ENCODE peak calls at places on chromosomes 2 and 18, in ten cellular contexts. U is endothelial cell of umbilical vein, E is uterus, O is GM12892, Z is NB4, A is tibial nerve, Y is spleen, R is HCT116, F is right lobe of liver, Q is IMR-90. V is an unnamed sample.

GRCh38 chr18:63213331-63213900 is 106.2 kb downstream of the BCL2 start:
- DNase-seq in U (no peak), E (no peak), O (no peak), Z (peak), A (no peak), Y (no peak), R (no peak), F (no peak), Q (no peak), V (peak)

GRCh38 chr2:72181616-72182015 is 34.0 kb upstream of the CYP26B1 start:
- DNase-seq in U (no peak), E (no peak), O (no peak), Z (no peak), A (no peak), Y (no peak), R (no peak), F (no peak), Q (no peak), V (no peak)

GRCh38 chr2:11388262-11389047 is 44.0 kb upstream of the ROCK2 start:
- DNase-seq in U (no peak), E (no peak), O (no peak), Z (no peak), A (no peak), Y (no peak), R (no peak), F (no peak), Q (no peak), V (no peak)

GRCh38 chr18:48761582-48761981 is 189.2 kb downstream of the SMAD7 start:
- DNase-seq in U (no peak), E (no peak), O (no peak), Z (no peak), A (no peak), Y (no peak), R (no peak), F (no peak), Q (no peak), V (no peak)

GRCh38 chr2:9294764-9295163 is 88.2 kb downstream of the ASAP2 start:
- DNase-seq in U (no peak), E (no peak), O (no peak), Z (no peak), A (no peak), Y (no peak), R (no peak), F (no peak), Q (no peak), V (no peak)

GRCh38 chr2:217743407-217743806 is 259.4 kb downstream of the TNS1 start:
- DNase-seq in U (no peak), E (no peak), O (no peak), Z (no peak), A (no peak), Y (no peak), R (no peak), F (no peak), Q (no peak), V (no peak)

GRCh38 chr2:172253190-172254052 is 150.7 kb upstream of the DLX2 start:
- DNase-seq in U (peak), E (no peak), O (no peak), Z (peak), A (peak), Y (no peak), R (peak), F (no peak), Q (peak), V (no peak)

GRCh38 chr2:218890369-218890768 is 9.7 kb downstream of the WNT10A start:
- DNase-seq in U (no peak), E (no peak), O (no peak), Z (no peak), A (no peak), Y (no peak), R (no peak), F (no peak), Q (no peak), V (no peak)

GRCh38 chr2:57397550-57398360 is 648.9 kb upstream of the VRK2 start:
- DNase-seq in U (no peak), E (no peak), O (no peak), Z (no peak), A (no peak), Y (no peak), R (no peak), F (no peak), Q (no peak), V (no peak)

GRCh38 chr2:42843611-42844010 is 51.2 kb upstream of the HAAO start:
- DNase-seq in U (no peak), E (no peak), O (no peak), Z (no peak), A (no peak), Y (peak), R (no peak), F (no peak), Q (no peak), V (no peak)

GRCh38 chr2:99695856-99696255 is 206.0 kb upstream of the REV1 start:
- DNase-seq in U (no peak), E (no peak), O (no peak), Z (no peak), A (no peak), Y (no peak), R (no peak), F (no peak), Q (no peak), V (no peak)

DNA sequence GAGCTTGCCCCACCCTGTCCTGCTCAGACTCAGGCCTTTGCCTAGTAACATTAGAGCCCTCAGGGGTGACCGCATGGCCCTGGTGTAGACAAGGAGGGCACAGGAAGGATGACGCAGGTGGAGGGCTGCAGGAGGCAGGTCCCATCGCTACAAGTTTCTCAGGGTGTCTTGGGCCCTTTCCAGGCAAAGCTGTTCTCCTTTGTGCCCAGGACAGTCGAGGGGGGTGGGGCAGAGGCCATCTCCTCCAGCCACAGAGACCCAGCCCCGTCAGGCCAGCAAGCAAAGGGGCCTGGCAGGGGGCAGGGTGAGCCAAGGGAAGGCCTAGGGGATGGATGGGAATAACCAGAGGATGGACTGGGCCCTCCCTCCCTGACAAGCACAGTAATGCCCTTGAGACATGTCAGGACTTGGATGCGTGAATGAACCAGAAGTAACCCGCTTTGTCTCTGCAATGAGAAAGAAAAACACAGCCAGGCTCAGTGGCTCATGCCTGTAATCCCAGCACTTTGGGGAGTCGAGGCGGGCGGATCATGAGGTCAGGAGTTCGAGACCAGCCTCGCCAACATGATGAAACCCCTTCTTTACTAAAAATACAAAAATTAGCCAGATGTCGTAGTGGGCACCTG is 6.3 kb downstream of the TCF23 start:
- DNase-seq in U (no peak), E (no peak), O (no peak), Z (no peak), A (no peak), Y (no peak), R (no peak), F (no peak), Q (no peak), V (no peak)
- TF ChIP-seq POLR2A in U (no peak), E (no peak), O (no peak), Z (no peak), A (no peak), Y (no peak), R (no peak), F (no peak), Q (no peak), V (no peak)

DNA sequence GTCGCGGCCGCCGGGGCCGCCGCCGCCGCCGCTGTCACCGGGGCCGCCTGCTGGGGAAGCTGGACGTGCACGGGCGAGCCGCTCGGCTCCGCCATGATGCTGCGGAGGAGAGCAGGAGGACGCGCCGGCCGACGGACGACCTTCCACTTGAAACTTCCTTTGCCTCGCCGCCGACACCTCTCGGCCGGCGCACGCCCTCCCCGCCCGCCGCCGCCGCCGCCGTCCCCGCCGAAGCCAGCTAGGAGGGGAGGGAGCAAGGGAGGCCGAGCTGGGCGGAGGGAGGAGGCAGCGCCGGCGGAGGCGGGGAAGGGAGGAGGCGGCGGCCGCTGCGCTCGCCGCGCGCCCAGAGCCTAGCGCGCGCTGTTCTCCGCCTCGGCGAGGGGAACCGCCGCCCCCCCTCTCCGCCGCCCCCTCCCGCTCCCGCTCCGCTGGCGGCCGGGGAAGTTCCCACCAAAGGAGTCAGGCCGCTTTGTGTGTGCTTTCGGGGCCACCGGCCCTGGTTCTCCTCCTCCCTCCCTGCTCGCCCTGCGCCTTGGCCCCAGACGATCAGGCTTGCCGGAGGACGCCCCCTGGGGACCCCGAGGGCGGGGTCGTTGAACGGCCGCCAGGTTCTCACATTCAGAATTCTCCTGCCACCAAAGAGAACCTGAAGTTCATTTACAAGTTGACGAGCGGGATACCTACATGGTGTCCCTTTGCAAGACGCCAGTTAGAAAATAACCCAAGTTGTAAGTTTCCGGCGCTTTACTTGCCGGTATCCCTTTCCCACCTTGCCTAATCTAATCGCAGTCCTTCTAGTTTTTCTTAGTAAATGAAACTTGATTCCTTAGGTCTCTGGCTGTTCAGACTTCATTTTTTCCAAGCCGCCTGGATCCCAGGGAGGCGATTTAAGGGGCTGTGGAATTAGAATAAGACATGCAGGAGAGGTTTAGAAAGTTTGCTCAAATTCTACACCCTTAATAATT is at the start of gene STK39:
- DNase-seq in U (peak), E (peak), O (peak), Z (peak), A (peak), Y (peak), R (peak), F (peak), Q (peak), V (peak)
- TF ChIP-seq POLR2A in U (peak), E (no peak), O (no peak), Z (no peak), A (no peak), Y (no peak), R (no peak), F (no peak), Q (no peak), V (no peak)

DNA sequence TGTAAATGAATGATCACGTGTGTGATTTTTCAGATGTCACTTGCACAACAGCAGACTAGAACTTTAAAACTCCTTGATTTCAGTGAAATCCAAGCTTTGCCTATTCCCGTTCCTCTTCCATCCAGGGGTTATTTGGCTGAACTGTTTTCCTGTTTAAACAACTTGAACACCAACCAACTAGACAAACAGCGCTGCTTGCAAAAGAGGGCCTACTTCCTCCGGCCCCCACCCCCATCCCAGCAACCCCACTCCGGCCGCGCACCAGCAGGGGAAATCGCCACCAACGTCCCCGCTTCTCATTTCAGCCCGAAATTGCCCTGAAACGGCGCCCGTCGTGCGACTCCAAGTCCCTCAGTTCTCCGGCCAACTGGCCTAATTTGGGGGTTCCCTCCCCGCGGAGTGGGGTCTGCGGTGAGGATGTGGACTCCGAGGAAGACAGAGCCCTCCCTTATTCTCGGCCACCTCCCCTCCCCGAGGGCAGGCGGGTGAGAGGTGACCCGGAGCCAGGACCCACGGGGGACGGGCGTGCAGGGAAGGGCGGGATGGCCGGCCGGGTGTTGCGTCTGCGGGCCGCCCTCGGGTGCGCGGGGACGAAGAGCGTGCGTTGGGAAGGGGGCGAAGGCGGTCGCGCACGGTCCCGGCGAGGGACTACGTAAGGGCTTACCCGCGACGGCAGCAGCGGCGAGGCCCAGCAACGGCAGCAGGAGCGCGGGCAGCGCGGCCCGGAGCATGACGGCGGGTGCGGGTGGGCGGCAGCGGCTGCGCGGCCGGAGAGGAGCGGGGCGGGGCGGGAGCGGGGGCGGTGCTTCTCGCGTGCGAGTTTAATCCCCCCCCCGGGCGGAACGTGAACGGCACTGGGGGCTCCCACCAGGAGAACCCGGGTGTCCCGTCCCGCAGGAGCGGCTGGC is at the start of gene CD302:
- DNase-seq in U (peak), E (peak), O (peak), Z (peak), A (peak), Y (peak), R (no peak), F (peak), Q (peak), V (peak)
- TF ChIP-seq POLR2A in U (peak), E (peak), O (peak), Z (peak), A (no peak), Y (no peak), R (no peak), F (peak), Q (no peak), V (no peak)

DNA sequence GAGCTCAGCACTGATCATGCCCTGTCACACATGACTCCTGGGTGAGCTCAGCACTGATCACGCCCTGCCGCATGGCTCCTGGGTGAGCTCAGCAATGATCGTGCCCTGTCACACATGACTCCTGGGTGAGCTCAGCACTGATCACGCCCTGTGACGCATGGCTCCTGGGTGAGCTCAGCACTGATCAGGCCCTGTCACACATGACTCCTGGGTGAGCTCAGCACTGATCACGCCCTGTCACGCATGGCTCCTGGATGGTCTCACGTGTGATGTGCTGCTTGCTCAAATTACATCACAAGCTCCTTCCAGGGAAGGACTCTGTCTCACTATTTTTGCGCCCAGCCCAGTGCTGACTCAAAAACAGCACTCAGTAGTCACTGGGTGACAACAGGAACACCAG is 258.0 kb downstream of the HDAC4 start:
- DNase-seq in U (no peak), E (no peak), O (no peak), Z (no peak), A (no peak), Y (no peak), R (no peak), F (no peak), Q (peak), V (peak)
- TF ChIP-seq POLR2A in U (no peak), E (no peak), O (no peak), Z (no peak), A (no peak), Y (no peak), R (no peak), F (no peak), Q (no peak), V (no peak)

V was measured in erythroblast.